ENCODE peak calls at places on chromosomes 16 and 17, in nine cellular contexts. E, P, B, C, D, I, L, X and Z are unnamed samples.

GRCh38 chr17:59330314-59330942 is 1.0 kb upstream of the YPEL2 start:
- DNase-seq in E (peak), P (peak), B (no peak), C (peak), D (peak), I (no peak), L (no peak), X (peak), Z (no peak)

GRCh38 chr16:23803591-23804123 is 32.1 kb upstream of the PRKCB start:
- DNase-seq in E (peak), P (no peak), B (peak), C (peak), D (peak), I (no peak), L (peak), X (peak), Z (peak)

GRCh38 chr17:78826426-78826825 is 14.2 kb downstream of the USP36 start:
- DNase-seq in E (no peak), P (no peak), B (no peak), C (no peak), D (no peak), I (no peak), L (no peak), X (no peak), Z (no peak)

GRCh38 chr17:36602030-36602737 is 801 bp downstream of the MRM1 start:
- DNase-seq in E (no peak), P (peak), B (no peak), C (no peak), D (no peak), I (no peak), L (peak), X (peak), Z (no peak)

GRCh38 chr16:11056090-11056988 is 112.0 kb downstream of the CLEC16A start:
- DNase-seq in E (no peak), P (no peak), B (no peak), C (no peak), D (peak), I (no peak), L (no peak), X (no peak), Z (no peak)

GRCh38 chr17:2266045-2266864 is 37.3 kb downstream of the SMG6 start:
- DNase-seq in E (no peak), P (no peak), B (no peak), C (no peak), D (no peak), I (no peak), L (peak), X (no peak), Z (peak)

GRCh38 chr17:38907930-38908675 is 17.3 kb upstream of the LASP1NB start:
- DNase-seq in E (no peak), P (no peak), B (no peak), C (no peak), D (peak), I (no peak), L (no peak), X (no peak), Z (no peak)

GRCh38 chr16:3625911-3626732 is 14.7 kb upstream of the SLX4 start:
- DNase-seq in E (no peak), P (no peak), B (no peak), C (peak), D (peak), I (no peak), L (no peak), X (no peak), Z (peak)

GRCh38 chr17:72404872-72405271 is 284.1 kb downstream of the SOX9 start:
- DNase-seq in E (no peak), P (no peak), B (no peak), C (no peak), D (no peak), I (no peak), L (no peak), X (no peak), Z (no peak)

GRCh38 chr16:31331807-31332301 is 23.1 kb upstream of the ITGAX start:
- DNase-seq in E (no peak), P (no peak), B (no peak), C (no peak), D (no peak), I (no peak), L (no peak), X (no peak), Z (no peak)

GRCh38 chr17:45262516-45263476 is 902 bp upstream of the SPATA32 start:
- DNase-seq in E (no peak), P (no peak), B (no peak), C (peak), D (peak), I (no peak), L (no peak), X (peak), Z (no peak)

GRCh38 chr16:53780051-53780450 is 76.1 kb downstream of the FTO start:
- DNase-seq in E (no peak), P (peak), B (no peak), C (no peak), D (no peak), I (no peak), L (no peak), X (no peak), Z (no peak)

GRCh38 chr17:77318491-77319210 is 177.9 kb downstream of the SEC14L1 start:
- DNase-seq in E (no peak), P (no peak), B (no peak), C (peak), D (no peak), I (no peak), L (no peak), X (no peak), Z (no peak)

GRCh38 chr16:57528499-57529323 is 7.7 kb downstream of the CCDC102A start:
- DNase-seq in E (peak), P (no peak), B (no peak), C (no peak), D (no peak), I (no peak), L (no peak), X (peak), Z (no peak)

GRCh38 chr16:11978080-11978479 is 1.5 kb downstream of the SNX29 start:
- DNase-seq in E (no peak), P (no peak), B (no peak), C (no peak), D (no peak), I (no peak), L (no peak), X (no peak), Z (no peak)

GRCh38 chr16:24990803-24991202 is 24.4 kb downstream of the ARHGAP17 start:
- DNase-seq in E (no peak), P (no peak), B (no peak), C (no peak), D (no peak), I (no peak), L (no peak), X (no peak), Z (no peak)

GRCh38 chr17:18250259-18250658 is 8.3 kb downstream of the FLII start:
- DNase-seq in E (no peak), P (peak), B (peak), C (no peak), D (peak), I (no peak), L (no peak), X (no peak), Z (no peak)

GRCh38 chr17:50129946-50130777 is at the start of gene SAMD14:
- DNase-seq in E (no peak), P (no peak), B (no peak), C (no peak), D (no peak), I (no peak), L (peak), X (no peak), Z (peak)

GRCh38 chr17:46071796-46072195 is 72.7 kb downstream of the STH start:
- DNase-seq in E (no peak), P (no peak), B (no peak), C (no peak), D (no peak), I (no peak), L (no peak), X (no peak), Z (no peak)

GRCh38 chr16:56547949-56548567 is 16.8 kb upstream of the MT4 start:
- DNase-seq in E (no peak), P (no peak), B (no peak), C (no peak), D (no peak), I (no peak), L (no peak), X (no peak), Z (no peak)

GRCh38 chr17:28552201-28552999 is at the start of gene UNC119:
- DNase-seq in E (peak), P (peak), B (peak), C (peak), D (peak), I (no peak), L (peak), X (peak), Z (peak)

GRCh38 chr17:77831497-77832179 is 126.9 kb upstream of the TNRC6C start:
- DNase-seq in E (no peak), P (no peak), B (no peak), C (no peak), D (no peak), I (no peak), L (no peak), X (no peak), Z (no peak)

GRCh38 chr17:64515419-64515818 is 8.6 kb downstream of the CEP95 start:
- DNase-seq in E (no peak), P (no peak), B (no peak), C (no peak), D (no peak), I (no peak), L (no peak), X (no peak), Z (no peak)

GRCh38 chr17:48577946-48578615 is at the start of gene HOXB4:
- DNase-seq in E (no peak), P (no peak), B (peak), C (peak), D (no peak), I (no peak), L (peak), X (peak), Z (peak)

GRCh38 chr17:51638909-51639308 is 378.6 kb downstream of the UTP18 start:
- DNase-seq in E (no peak), P (no peak), B (no peak), C (no peak), D (no peak), I (no peak), L (no peak), X (no peak), Z (no peak)

GRCh38 chr17:15377608-15378007 is 36.2 kb upstream of the TEKT3 start:
- DNase-seq in E (no peak), P (peak), B (no peak), C (no peak), D (no peak), I (no peak), L (no peak), X (no peak), Z (no peak)

GRCh38 chr16:66131156-66131807 is 235.2 kb upstream of the CDH5 start:
- DNase-seq in E (no peak), P (no peak), B (peak), C (no peak), D (peak), I (peak), L (no peak), X (no peak), Z (no peak)

GRCh38 chr16:76668207-76668725 is 391.1 kb downstream of the CNTNAP4 start:
- DNase-seq in E (no peak), P (no peak), B (no peak), C (no peak), D (no peak), I (no peak), L (no peak), X (peak), Z (peak)

GRCh38 chr17:79814624-79814965 is 17.7 kb upstream of the CBX8 start:
- DNase-seq in E (no peak), P (no peak), B (no peak), C (no peak), D (no peak), I (no peak), L (no peak), X (peak), Z (no peak)

GRCh38 chr17:78839173-78839761 is 1.3 kb downstream of the USP36 start:
- DNase-seq in E (no peak), P (no peak), B (peak), C (no peak), D (peak), I (no peak), L (no peak), X (no peak), Z (peak)

GRCh38 chr17:5555254-5555653 is 29.1 kb downstream of the NLRP1 start:
- DNase-seq in E (no peak), P (no peak), B (no peak), C (no peak), D (peak), I (no peak), L (no peak), X (no peak), Z (no peak)

GRCh38 chr17:4693416-4693815 is 10.5 kb downstream of the PELP1 start:
- DNase-seq in E (no peak), P (no peak), B (no peak), C (no peak), D (no peak), I (no peak), L (no peak), X (no peak), Z (no peak)

GRCh38 chr16:49856741-49857330 is 924 bp upstream of the ZNF423 start:
- DNase-seq in E (peak), P (peak), B (peak), C (peak), D (peak), I (no peak), L (no peak), X (peak), Z (peak)

DNA sequence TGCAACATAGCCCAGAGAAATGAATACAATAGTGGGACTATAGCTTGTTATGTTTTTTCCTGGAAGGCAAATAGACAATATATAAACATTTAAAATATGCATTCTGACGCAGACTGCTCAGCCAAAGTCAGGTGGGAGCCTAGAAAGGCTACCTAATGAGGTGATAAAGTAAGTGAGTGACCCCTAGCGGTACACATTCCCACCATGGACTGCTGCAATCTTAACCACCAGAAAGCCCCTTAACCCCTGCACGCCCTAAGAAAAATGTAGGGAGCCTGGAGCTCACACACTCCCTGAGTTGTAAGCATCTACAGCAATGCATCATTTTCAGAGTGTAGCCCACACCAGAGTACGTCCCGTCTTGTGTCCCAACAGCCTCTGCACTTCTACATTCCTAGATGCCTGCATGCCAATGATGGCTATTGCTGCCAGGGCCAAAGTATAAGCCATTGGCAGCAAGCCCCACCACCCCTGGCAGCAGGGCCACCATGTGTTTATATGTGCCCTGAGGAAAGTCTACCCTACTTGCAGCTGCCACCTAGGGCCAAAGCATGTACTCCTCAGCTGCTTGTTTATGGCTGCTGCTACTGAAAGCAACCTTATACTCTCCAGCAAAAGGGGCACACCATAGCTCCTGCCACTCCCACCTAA is 127.6 kb downstream of the KIF2B start:
- DNase-seq in E (no peak), P (no peak), B (no peak), C (peak), D (no peak), I (no peak), L (no peak), X (peak), Z (no peak)
- TF ChIP-seq CTCF in E (peak), P (no peak), B (no peak), C (peak), D (no peak), I (peak), L (no peak), X (peak), Z (no peak)

DNA sequence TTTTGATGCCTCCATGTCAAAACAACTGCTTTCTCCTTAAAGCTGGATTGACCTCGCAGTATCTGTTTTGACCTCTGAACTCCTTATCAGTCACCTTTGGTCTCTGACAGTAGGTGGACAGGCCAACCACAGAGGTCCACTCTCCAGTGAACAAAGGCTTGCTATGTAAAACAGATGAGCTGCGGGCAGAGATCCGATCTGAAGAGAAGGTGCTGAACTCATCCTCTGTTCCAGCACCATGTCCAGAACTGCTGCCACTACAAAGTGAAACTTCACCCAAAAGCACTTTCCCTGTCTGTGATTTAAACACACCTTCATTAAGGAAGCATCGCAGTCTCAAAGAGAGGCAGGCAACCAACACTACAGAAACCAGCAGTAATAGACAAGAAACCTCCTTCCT is 117.3 kb upstream of the CORO6 start:
- DNase-seq in E (no peak), P (no peak), B (no peak), C (peak), D (no peak), I (no peak), L (no peak), X (no peak), Z (no peak)
- TF ChIP-seq CTCF in E (no peak), P (no peak), B (no peak), C (no peak), D (no peak), I (no peak), L (no peak), X (no peak), Z (no peak)

GRCh38 chr17:75289832-75290337 is 652 bp upstream of the SLC25A19 start:
- DNase-seq in E (no peak), P (no peak), B (peak), C (peak), D (peak), I (no peak), L (peak), X (no peak), Z (no peak)
- TF ChIP-seq CTCF in E (peak), P (no peak), B (peak), C (peak), D (no peak), I (peak), L (peak), X (no peak), Z (no peak)

DNA sequence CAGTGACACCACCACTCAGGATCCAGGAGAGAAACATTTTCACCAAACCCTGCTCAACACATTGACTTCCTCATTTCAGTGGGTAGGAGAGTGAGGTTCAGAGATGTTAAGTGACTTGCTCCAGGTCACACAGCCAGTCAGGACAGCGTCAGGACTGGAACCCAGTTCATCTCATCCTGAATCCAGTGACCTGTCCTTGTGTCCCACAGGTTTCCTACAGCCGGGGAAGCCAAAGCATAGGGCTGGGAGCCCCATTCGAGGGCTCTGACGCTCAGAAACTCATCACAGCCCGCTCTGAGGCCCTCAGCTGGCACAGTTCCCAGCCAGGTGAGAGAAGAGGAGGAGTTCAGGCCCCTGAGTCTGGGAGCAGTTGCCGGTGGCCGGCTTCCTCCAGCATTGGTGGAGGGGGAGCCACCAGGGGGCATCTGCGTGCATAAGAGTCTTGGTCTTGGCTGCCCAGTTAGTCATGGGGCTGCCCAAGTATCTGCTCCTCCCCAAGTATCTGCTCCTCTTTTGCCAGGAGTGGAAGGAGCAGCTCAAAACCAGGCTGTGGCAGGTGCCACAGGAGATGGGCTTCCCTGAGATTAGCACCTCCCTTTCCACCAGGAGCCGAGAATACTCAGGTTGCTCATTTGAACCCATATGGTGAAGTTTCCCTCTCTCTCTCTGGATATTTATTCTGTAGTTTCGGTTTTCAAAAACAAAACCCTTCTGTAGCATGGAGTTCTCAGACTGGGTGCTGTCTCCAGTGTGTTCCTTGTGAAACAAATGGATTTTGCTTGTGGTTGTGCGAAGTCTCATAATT is 56.0 kb downstream of the TNFRSF13B start:
- DNase-seq in E (peak), P (peak), B (peak), C (no peak), D (peak), I (no peak), L (no peak), X (peak), Z (peak)
- TF ChIP-seq CTCF in E (peak), P (peak), B (no peak), C (peak), D (peak), I (peak), L (no peak), X (peak), Z (peak)

GRCh38 chr16:86960266-86960665 is 356.9 kb downstream of the C16orf95 start:
- DNase-seq in E (no peak), P (no peak), B (no peak), C (no peak), D (no peak), I (no peak), L (no peak), X (no peak), Z (no peak)

GRCh38 chr16:86962259-86962658 is 354.9 kb downstream of the C16orf95 start:
- DNase-seq in E (no peak), P (no peak), B (no peak), C (no peak), D (no peak), I (no peak), L (no peak), X (no peak), Z (no peak)

GRCh38 chr16:86962913-86963312 is 354.3 kb downstream of the C16orf95 start:
- DNase-seq in E (no peak), P (no peak), B (no peak), C (no peak), D (no peak), I (no peak), L (no peak), X (no peak), Z (no peak)

GRCh38 chr16:86959729-86960128 is 357.5 kb downstream of the C16orf95 start:
- DNase-seq in E (no peak), P (no peak), B (no peak), C (no peak), D (no peak), I (no peak), L (no peak), X (no peak), Z (no peak)

DNA sequence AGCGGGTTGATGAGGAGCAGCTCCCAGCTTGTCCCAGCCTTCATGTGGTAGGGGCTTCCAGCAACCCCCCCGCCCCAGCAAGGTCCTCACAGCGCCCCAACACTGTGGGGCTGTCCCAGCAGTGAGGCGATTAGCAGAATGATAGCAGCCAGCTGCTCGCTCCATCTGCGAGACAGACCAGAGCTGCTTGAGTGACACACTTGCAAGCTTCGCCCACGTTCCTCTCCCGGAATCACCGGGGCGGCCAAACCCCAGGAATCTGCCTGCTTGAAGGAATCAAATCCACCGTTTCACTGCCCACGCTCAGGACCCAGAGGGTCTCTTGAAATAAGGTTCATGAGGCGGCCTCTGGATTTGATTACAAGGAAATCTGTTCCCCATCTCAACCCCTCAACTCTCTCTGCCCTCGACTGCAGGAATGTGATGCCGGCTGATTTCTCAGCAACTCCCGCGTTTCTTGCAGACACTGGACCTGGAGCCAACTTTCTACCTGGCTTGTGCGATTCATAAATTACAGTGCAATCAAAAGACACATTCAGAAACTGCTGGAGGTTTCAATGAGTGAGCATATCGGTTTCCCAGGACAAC is 356.0 kb downstream of the C16orf95 start:
- DNase-seq in E (no peak), P (no peak), B (no peak), C (no peak), D (no peak), I (no peak), L (no peak), X (no peak), Z (no peak)
- TF ChIP-seq CTCF in E (no peak), P (no peak), B (no peak), C (no peak), D (no peak), I (no peak), L (no peak), X (no peak), Z (no peak)